ENCODE peak calls at places on chromosomes 12 and 14, in ten cellular contexts. L is Peyer's patch; E is effector memory CD4-positive, alpha-beta T cell; I is DMS53; U is fibroblast of the aortic adventitia; S is GM20000; K is activated CD4-positive, alpha-beta T cell treated with anti-CD3 and anti-CD28 coated beads, Interleukin-2, amount 50 U/mL, for 1 hour; Y is nephron progenitor cell; T is endothelial cell; D is dorsolateral prefrontal cortex. G is an unnamed sample.

GRCh38 chr14:92728781-92729364 is 19.6 kb downstream of the LGMN start:
- DNase-seq in U (no peak), D (no peak), I (peak), Y (no peak), L (no peak), E (no peak), S (peak), K (no peak), T (no peak), G (no peak)

GRCh38 chr12:20629414-20630156 is 65.5 kb upstream of the SLCO1C1 start:
- DNase-seq in L (no peak), K (no peak), T (peak), S (no peak), I (peak), D (no peak), E (no peak), U (peak), Y (no peak), G (no peak)

GRCh38 chr12:126286203-126286602 is 1221.0 kb downstream of the AACS start:
- DNase-seq in L (no peak), K (no peak), U (no peak), I (no peak), D (no peak), Y (no peak), S (no peak), T (no peak), E (no peak), G (no peak)

GRCh38 chr12:39627914-39628313 is 8.3 kb upstream of the ABCD2 start:
- DNase-seq in T (no peak), Y (no peak), S (no peak), I (no peak), L (no peak), E (no peak), D (no peak), K (no peak), U (no peak), G (no peak)

GRCh38 chr12:132593521-132593920 is 16.9 kb downstream of the LRCOL1 start:
- DNase-seq in T (no peak), L (no peak), U (no peak), S (no peak), D (no peak), Y (no peak), K (no peak), I (peak), E (no peak), G (no peak)

GRCh38 chr12:73266206-73266605 is 994.0 kb downstream of the TRHDE start:
- DNase-seq in D (no peak), K (no peak), E (no peak), I (no peak), U (no peak), Y (no peak), T (no peak), S (no peak), L (no peak), G (no peak)

GRCh38 chr12:122326597-122326996 is 60.3 kb upstream of the VPS33A start:
- DNase-seq in L (no peak), T (no peak), D (no peak), E (no peak), U (no peak), S (no peak), I (no peak), K (peak), Y (no peak), G (no peak)

GRCh38 chr12:28963554-28963953 is 185.5 kb upstream of the FAR2 start:
- DNase-seq in S (no peak), T (no peak), U (peak), I (peak), D (no peak), K (no peak), Y (no peak), E (no peak), L (no peak), G (no peak)

GRCh38 chr14:103149351-103149750 is 26.1 kb downstream of the TNFAIP2 start:
- DNase-seq in E (no peak), S (no peak), D (no peak), K (no peak), U (no peak), Y (no peak), L (no peak), I (no peak), T (no peak), G (no peak)

GRCh38 chr12:44930972-44931600 is 55.0 kb upstream of the NELL2 start:
- DNase-seq in D (no peak), E (no peak), K (no peak), T (no peak), Y (peak), S (peak), I (peak), L (no peak), U (peak), G (peak)

GRCh38 chr12:95977764-95978305 is 18.3 kb downstream of the HAL start:
- DNase-seq in K (no peak), E (no peak), L (no peak), T (no peak), S (no peak), I (no peak), D (no peak), Y (no peak), U (no peak), G (no peak)

GRCh38 chr12:128138125-128138524 is 128.8 kb upstream of the TMEM132C start:
- DNase-seq in I (no peak), L (no peak), T (no peak), S (no peak), U (no peak), E (no peak), D (no peak), K (no peak), Y (no peak), G (no peak)

GRCh38 chr12:53380797-53381738 is 1.1 kb downstream of the SP1 start:
- DNase-seq in K (no peak), Y (peak), L (peak), S (no peak), D (no peak), E (no peak), I (no peak), T (peak), U (peak), G (no peak)

GRCh38 chr12:91343010-91343409 is 160.4 kb upstream of the DCN start:
- DNase-seq in L (no peak), S (no peak), T (no peak), D (no peak), I (no peak), E (no peak), Y (no peak), K (no peak), U (no peak), G (no peak)

GRCh38 chr14:22533739-22534359 is 55.2 kb downstream of the DAD1 start:
- DNase-seq in I (no peak), U (no peak), K (no peak), L (no peak), T (no peak), Y (no peak), S (no peak), E (no peak), D (no peak), G (no peak)

GRCh38 chr12:15966426-15966825 is 55.3 kb downstream of the DERA start:
- DNase-seq in L (no peak), E (no peak), D (no peak), S (no peak), Y (no peak), K (no peak), I (no peak), U (no peak), T (no peak), G (no peak)

G was measured in memory B cell.